ENCODE peak calls at places on chromosomes 7 and 10, in eight cellular contexts. V is GM12865, P is left ventricle myocardium inferior, T is MM.1S, Y is dorsolateral prefrontal cortex, Q is astrocyte of the cerebellum, S is epithelial cell of esophagus, K is A549. F is an unnamed sample.

GRCh38 chr7:128938524-128939074 is 872 bp downstream of the IRF5 start:
- DNase-seq in Y (no peak), Q (no peak), P (no peak), K (no peak), V (peak), T (peak), S (peak), F (peak)

GRCh38 chr7:157295338-157295737 is 41.5 kb upstream of the DNAJB6 start:
- DNase-seq in Q (no peak), V (no peak), T (no peak), Y (no peak), P (no peak), S (no peak), K (no peak), F (no peak)

GRCh38 chr7:33452805-33453502 is 323.6 kb downstream of the BBS9 start:
- DNase-seq in P (no peak), S (peak), T (no peak), V (no peak), Y (no peak), Q (no peak), K (no peak), F (no peak)

GRCh38 chr10:124739119-124739921 is 4.9 kb downstream of the FAM53B start:
- DNase-seq in P (no peak), K (no peak), S (no peak), Y (no peak), T (no peak), Q (no peak), V (no peak), F (no peak)

GRCh38 chr7:55903985-55904759 is 16.9 kb downstream of the ZNF713 start:
- DNase-seq in K (no peak), V (peak), T (no peak), Q (no peak), Y (no peak), S (no peak), P (no peak), F (no peak)

GRCh38 chr7:69067397-69067796 is 530.9 kb upstream of the AUTS2 start:
- DNase-seq in P (no peak), Q (no peak), V (peak), T (no peak), S (peak), K (no peak), Y (no peak), F (no peak)

GRCh38 chr7:131959106-131959812 is 402.8 kb upstream of the PODXL start:
- DNase-seq in V (no peak), K (no peak), Y (no peak), S (no peak), T (no peak), Q (no peak), P (no peak), F (no peak)

GRCh38 chr10:131841131-131841661 is 59.6 kb upstream of the PPP2R2D start:
- DNase-seq in P (no peak), V (no peak), S (no peak), K (no peak), Y (peak), T (no peak), Q (no peak), F (no peak)

GRCh38 chr7:55242613-55243012 is 122.5 kb upstream of the LANCL2 start:
- DNase-seq in Y (no peak), K (no peak), P (no peak), V (no peak), Q (no peak), T (no peak), S (peak), F (no peak)

GRCh38 chr7:117902314-117902889 is 29.2 kb upstream of the CTTNBP2 start:
- DNase-seq in P (no peak), T (no peak), Y (no peak), K (no peak), S (no peak), Q (no peak), V (no peak), F (no peak)

GRCh38 chr10:132906106-132906505 is 36.3 kb downstream of the CFAP46 start:
- DNase-seq in K (no peak), S (no peak), Y (peak), V (no peak), T (no peak), P (no peak), Q (no peak), F (no peak)

GRCh38 chr7:1377111-1377909 is 82.0 kb downstream of the MICALL2 start:
- DNase-seq in V (no peak), K (no peak), T (no peak), Y (no peak), Q (no peak), P (no peak), S (no peak), F (no peak)

GRCh38 chr10:51485668-51486067 is 213.7 kb downstream of the CSTF2T start:
- DNase-seq in K (no peak), P (no peak), Y (no peak), S (no peak), Q (no peak), T (no peak), V (no peak), F (no peak)

GRCh38 chr7:65269150-65269856 is 104.4 kb upstream of the ZNF92 start:
- DNase-seq in V (peak), Y (no peak), P (no peak), K (peak), S (peak), Q (peak), T (peak), F (peak)

GRCh38 chr10:23047201-23048050 is 48.0 kb upstream of the MSRB2 start:
- DNase-seq in V (no peak), Y (no peak), S (peak), T (no peak), K (no peak), P (no peak), Q (no peak), F (no peak)

GRCh38 chr7:15995027-15995426 is 308.5 kb upstream of the MEOX2 start:
- DNase-seq in V (no peak), Y (no peak), P (no peak), Q (no peak), T (no peak), K (no peak), S (no peak), F (no peak)

GRCh38 chr7:90858546-90858945 is 262.4 kb downstream of the CDK14 start:
- DNase-seq in V (peak), Y (no peak), K (no peak), P (no peak), T (no peak), S (no peak), Q (no peak), F (no peak)

GRCh38 chr7:69123003-69123402 is 475.3 kb upstream of the AUTS2 start:
- DNase-seq in P (no peak), Y (no peak), T (no peak), S (no peak), K (no peak), V (no peak), Q (no peak), F (no peak)

DNA sequence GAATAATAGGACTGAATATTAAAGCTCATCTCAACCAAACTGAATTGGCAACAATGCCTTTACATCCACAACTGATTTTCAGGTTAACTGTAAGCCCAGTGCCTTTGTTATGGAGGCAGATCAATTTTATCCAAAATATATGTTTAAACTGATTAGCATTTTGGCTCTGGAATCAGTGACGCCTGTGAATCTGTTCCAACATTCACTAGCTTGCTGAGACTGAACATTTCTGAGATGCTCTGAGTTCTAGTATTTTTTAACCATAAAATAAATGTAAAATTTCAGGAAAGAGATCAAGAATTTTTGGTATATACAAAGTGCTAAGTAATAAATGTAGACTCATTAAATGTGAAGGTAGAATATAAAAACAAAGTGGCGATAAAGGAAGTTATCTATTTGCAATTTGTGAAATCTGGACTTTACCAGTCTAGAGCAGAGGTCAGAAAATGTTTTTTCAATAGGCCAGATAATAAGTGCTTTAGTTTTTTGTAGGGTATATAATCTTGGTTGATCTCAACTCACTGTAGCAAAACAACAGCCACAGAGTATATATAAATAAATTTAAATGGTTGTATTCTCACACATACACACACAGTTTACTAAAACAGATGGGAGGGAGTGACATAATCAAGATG is 560.3 kb downstream of the ZWINT start:
- DNase-seq in Y (no peak), V (no peak), P (no peak), K (no peak), T (no peak), Q (no peak), S (no peak), F (no peak)
- TF ChIP-seq CTCF in Y (no peak), V (no peak), P (no peak), K (no peak), T (no peak), Q (no peak), S (no peak), F (no peak)

GRCh38 chr10:90344226-90344625 is 513.6 kb downstream of the HTR7 start:
- DNase-seq in Q (no peak), P (no peak), K (no peak), S (no peak), T (no peak), V (no peak), Y (no peak), F (no peak)
- TF ChIP-seq CTCF in Q (no peak), P (no peak), K (no peak), S (no peak), T (no peak), V (no peak), Y (no peak), F (no peak)

GRCh38 chr10:103241262-103242011 is 4.2 kb upstream of the RPEL1 start:
- DNase-seq in Q (no peak), S (peak), P (no peak), K (peak), Y (no peak), V (no peak), T (no peak), F (no peak)

GRCh38 chr10:103235775-103236174 is 9.9 kb upstream of the RPEL1 start:
- DNase-seq in V (no peak), Q (no peak), K (no peak), P (no peak), T (no peak), Y (no peak), S (no peak), F (no peak)

GRCh38 chr10:103232772-103233488 is 12.8 kb upstream of the RPEL1 start:
- DNase-seq in Q (no peak), Y (no peak), V (no peak), S (peak), T (no peak), K (no peak), P (no peak), F (no peak)

GRCh38 chr10:103238506-103239252 is 7.0 kb upstream of the RPEL1 start:
- DNase-seq in Q (peak), S (peak), Y (no peak), P (no peak), V (no peak), T (no peak), K (peak), F (no peak)
- TF ChIP-seq CTCF in Q (peak), S (peak), Y (no peak), P (peak), V (no peak), T (no peak), K (peak), F (no peak)

DNA sequence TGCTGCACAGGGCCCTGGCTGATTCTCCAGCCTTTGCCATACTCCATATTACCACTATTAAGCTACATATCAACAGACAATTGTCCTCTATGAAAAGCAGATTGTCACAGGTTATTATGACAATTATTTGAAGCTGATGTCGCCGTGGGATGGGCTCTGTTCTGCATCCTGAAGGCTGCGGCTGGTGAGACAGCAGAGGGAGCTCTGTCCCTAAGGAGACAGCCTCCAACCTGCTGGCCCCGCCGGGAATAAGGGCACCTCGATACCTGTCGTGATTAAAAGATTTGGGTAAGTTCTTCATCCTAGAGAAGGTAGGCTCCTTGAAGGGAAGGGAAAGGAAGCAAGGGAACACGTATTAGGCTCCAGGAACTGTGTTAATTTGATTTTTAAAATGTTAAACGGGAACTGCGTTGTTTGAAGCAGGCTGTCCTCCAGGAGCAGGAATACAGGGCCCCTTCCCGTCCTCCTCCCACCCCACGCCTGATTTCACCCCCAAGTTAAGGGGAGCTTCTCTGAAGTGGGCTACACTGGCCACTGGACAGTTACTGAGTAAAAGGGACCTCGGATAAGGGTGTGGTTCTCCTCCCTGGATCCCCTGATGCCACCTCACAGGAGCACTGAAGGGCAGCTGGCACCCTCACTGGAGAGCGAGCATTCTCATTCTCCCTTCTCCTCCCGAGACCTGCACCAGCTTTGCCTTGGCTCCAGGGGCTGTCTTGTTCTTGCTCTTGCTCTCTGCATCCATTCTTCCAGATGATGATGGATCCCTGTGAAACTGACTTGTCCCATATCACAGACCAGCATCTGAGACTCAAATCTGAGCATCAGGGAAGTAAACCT is 11.8 kb upstream of the TIAL1 start:
- DNase-seq in P (peak), S (peak), T (no peak), Q (no peak), K (peak), Y (peak), V (peak), F (no peak)
- TF ChIP-seq CTCF in P (peak), S (peak), T (peak), Q (peak), K (peak), Y (peak), V (peak), F (no peak)

GRCh38 chr7:123432601-123433000 is 101.8 kb downstream of the IQUB start:
- DNase-seq in K (no peak), P (no peak), T (no peak), V (no peak), Y (no peak), Q (no peak), S (peak), F (no peak)
- TF ChIP-seq CTCF in K (no peak), P (no peak), T (no peak), V (no peak), Y (no peak), Q (no peak), S (no peak), F (no peak)

DNA sequence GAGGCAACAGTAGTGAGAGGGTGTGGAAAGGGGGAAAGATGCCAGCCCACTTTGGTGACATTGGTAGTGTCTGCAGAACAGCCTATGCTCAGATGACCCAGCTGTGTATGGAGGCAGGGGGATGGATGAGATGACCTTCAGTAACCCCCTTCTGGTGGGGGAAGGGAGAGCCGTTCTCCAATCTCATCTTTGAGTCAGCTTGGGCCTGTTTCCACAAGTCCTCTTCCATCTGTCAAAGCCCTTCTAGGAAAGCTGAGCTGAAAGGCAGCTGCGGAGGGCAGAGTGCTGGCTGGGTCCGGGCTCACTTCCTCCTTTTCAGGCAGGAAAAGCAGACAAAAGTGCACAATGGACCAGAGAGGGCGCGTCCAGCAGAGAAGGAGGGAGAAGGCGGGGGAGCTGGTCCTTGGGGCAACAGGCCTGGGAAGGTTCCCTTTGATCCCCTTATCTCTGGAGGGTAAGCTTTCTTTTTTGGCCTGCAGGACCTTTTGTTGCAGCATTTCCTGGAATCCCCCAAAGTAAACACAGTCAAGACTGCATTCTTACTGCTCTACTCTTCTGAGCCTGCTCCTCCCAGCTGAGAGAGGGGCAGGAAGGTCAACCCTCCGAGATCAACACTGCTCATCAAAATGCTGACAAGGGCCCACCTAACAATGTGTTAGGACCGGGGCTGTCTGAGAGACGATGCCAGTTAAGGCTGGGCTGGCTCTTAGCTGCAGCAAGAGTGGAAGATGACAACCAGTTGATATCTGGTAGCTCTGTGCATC is 1.2 kb upstream of the LRMDA start:
- DNase-seq in P (peak), T (no peak), Y (no peak), V (peak), K (peak), S (peak), Q (no peak), F (no peak)
- TF ChIP-seq CTCF in P (no peak), T (no peak), Y (no peak), V (no peak), K (no peak), S (no peak), Q (no peak), F (no peak)

GRCh38 chr7:112214887-112215286 is 8.4 kb downstream of the ZNF277 start:
- DNase-seq in K (no peak), T (no peak), V (no peak), S (no peak), P (no peak), Q (no peak), Y (no peak), F (no peak)
- TF ChIP-seq CTCF in K (no peak), T (no peak), V (no peak), S (no peak), P (no peak), Q (peak), Y (no peak), F (no peak)